ENCODE peak calls at places on chromosomes 4 and X, in eight cellular contexts. C, A, O, L, J, P, H and F are unnamed samples. For H3K4me1 and H3K27me3, the result is how much of the 10 kb centered on the place peaks cover.

GRCh38 chr4:13538427-13538973 is 5.8 kb downstream of the NKX3-2 start:
- DNase-seq in C (no peak), A (no peak), O (no peak), L (no peak), J (no peak), P (no peak), H (no peak), F (no peak)

GRCh38 chr4:105150511-105150910 is 3.8 kb downstream of the TET2 start:
- DNase-seq in C (no peak), A (no peak), O (no peak), L (no peak), J (no peak), P (no peak), H (no peak), F (no peak)

GRCh38 chrX:119688856-119689455 is 4.0 kb downstream of the SEPTIN6 start:
- DNase-seq in C (no peak), A (no peak), O (no peak), L (no peak), J (no peak), P (no peak), H (no peak), F (no peak)

GRCh38 chr4:144899393-144899792 is 198.6 kb downstream of the ANAPC10 start:
- DNase-seq in C (no peak), A (no peak), O (no peak), L (no peak), J (no peak), P (no peak), H (no peak), F (no peak)

GRCh38 chrX:7192871-7193270 is 44.9 kb upstream of the PUDP start:
- DNase-seq in C (no peak), A (no peak), O (no peak), L (no peak), J (no peak), P (no peak), H (no peak), F (no peak)

GRCh38 chrX:149982310-149982709 is 44.0 kb upstream of the EOLA2 start:
- DNase-seq in C (no peak), A (no peak), O (no peak), L (peak), J (no peak), P (no peak), H (no peak), F (no peak)

GRCh38 chr4:128379860-128380259 is 92.2 kb upstream of the PGRMC2 start:
- DNase-seq in C (peak), A (peak), O (no peak), L (peak), J (peak), P (no peak), H (peak), F (peak)

GRCh38 chr4:41913509-41913908 is 21.7 kb upstream of the TMEM33 start:
- DNase-seq in C (no peak), A (no peak), O (no peak), L (no peak), J (no peak), P (no peak), H (no peak), F (no peak)

GRCh38 chr4:95528388-95528787 is 20.4 kb downstream of the UNC5C start:
- DNase-seq in C (no peak), A (no peak), O (no peak), L (peak), J (no peak), P (no peak), H (no peak), F (no peak)

GRCh38 chr4:35166437-35166836 is 1077.9 kb downstream of the ARAP2 start:
- DNase-seq in C (no peak), A (no peak), O (no peak), L (no peak), J (no peak), P (no peak), H (no peak), F (no peak)

GRCh38 chr4:140149851-140150635 is 3.9 kb downstream of the MAML3 start:
- DNase-seq in C (peak), A (peak), O (peak), L (peak), J (peak), P (no peak), H (peak), F (peak)

GRCh38 chrX:40266490-40267333 is 169.0 kb upstream of the BCOR start:
- DNase-seq in C (peak), A (peak), O (peak), L (peak), J (peak), P (peak), H (peak), F (peak)

GRCh38 chrX:68832101-68832416 is 3.2 kb downstream of the EFNB1 start:
- DNase-seq in C (peak), A (peak), O (no peak), L (peak), J (peak), P (no peak), H (no peak), F (peak)

GRCh38 chr4:105894570-105895323 is 524 bp upstream of the NPNT start:
- DNase-seq in C (peak), A (peak), O (no peak), L (no peak), J (peak), P (no peak), H (peak), F (no peak)

GRCh38 chr4:6541789-6542188 is 33.2 kb upstream of the MAN2B2 start:
- DNase-seq in C (no peak), A (no peak), O (no peak), L (no peak), J (no peak), P (no peak), H (no peak), F (no peak)

GRCh38 chrX:38513087-38513742 is 48.1 kb upstream of the TSPAN7 start:
- DNase-seq in C (no peak), A (peak), O (no peak), L (no peak), J (no peak), P (no peak), H (no peak), F (no peak)

GRCh38 chr4:112189754-112190153 is 41.8 kb upstream of the AP1AR start:
- DNase-seq in C (no peak), A (no peak), O (no peak), L (no peak), J (no peak), P (no peak), H (no peak), F (no peak)

DNA sequence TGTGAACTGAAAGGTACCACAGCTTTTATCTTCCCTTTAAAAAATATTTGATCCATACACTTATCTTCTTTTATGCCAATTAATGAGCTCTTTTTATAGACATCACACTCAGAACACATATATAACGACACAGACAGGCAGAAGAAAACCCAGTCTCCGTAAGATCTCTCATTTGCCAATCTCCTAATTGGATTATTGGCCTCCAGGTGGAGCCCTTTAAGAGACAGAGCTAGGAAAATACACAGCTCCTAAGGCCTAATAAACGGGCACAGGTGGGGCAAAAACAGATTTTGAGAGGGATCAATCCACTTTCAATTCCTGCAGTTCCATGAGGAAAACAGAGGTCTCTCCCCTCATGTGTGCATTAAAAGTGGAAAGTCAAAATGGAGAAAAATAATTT is 1495.4 kb downstream of the RPA4 start:
- DNase-seq in C (no peak), A (no peak), O (no peak), L (no peak), J (peak), P (no peak), H (no peak), F (no peak)
- H3K4me1 ChIP-seq in C (under half), A (under half), O (under half), L (under half), J (under half), P (under half), H (under half), F (under half)

GRCh38 chr4:3471886-3472285 is 8.8 kb downstream of the DOK7 start:
- DNase-seq in C (no peak), A (no peak), O (no peak), L (no peak), J (no peak), P (no peak), H (no peak), F (no peak)

GRCh38 chr4:3471098-3471760 is 8.1 kb downstream of the DOK7 start:
- DNase-seq in C (no peak), A (no peak), O (no peak), L (no peak), J (no peak), P (no peak), H (no peak), F (no peak)

GRCh38 chr4:3473251-3473942 is 10.3 kb downstream of the DOK7 start:
- DNase-seq in C (no peak), A (no peak), O (no peak), L (no peak), J (no peak), P (no peak), H (peak), F (peak)

GRCh38 chr4:3473943-3474335 is 10.8 kb downstream of the DOK7 start:
- DNase-seq in C (no peak), A (no peak), O (no peak), L (no peak), J (no peak), P (no peak), H (no peak), F (no peak)

DNA sequence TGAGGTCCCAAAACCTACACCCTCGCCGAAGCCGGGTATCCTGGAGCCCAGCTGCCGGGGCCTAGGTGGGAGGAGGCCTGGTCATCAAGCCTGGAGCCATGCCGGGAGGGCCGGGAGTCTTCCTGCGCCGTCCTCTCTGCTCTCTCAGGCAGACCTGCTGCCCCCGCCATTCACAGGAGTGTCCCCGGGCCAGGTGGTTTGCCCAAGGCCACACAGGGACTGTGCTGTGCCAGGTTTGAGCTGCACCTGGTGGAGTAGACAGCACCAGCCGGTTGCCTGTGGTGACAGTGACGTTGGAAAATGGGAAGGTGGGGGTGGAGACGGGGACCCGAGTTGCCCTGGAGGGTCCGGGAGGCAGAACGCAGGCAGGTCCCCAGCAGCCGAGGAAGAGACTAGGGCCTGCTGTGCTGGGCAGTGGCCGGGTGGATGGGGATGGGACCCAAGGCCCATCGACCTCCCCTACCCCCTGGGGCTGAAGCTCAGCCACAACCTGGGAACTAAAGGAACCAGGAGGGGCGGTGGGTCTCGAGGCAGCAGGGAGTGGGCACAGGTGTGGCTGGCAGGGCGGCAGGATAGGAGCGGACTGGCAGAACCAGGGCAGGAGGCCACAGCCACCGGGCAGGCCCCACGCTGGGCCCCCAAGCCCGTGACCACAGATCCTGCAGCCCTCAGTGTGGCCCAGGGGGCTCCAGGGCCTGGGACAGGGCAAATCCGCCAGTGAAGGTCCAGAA is 9.5 kb downstream of the DOK7 start:
- DNase-seq in C (no peak), A (no peak), O (no peak), L (no peak), J (no peak), P (no peak), H (peak), F (no peak)
- H3K27me3 ChIP-seq in C (under half), A (under half), O (half or more), L (under half), J (under half), P (under half), H (under half), F (under half)

GRCh38 chr4:146508229-146508939 is 13.4 kb downstream of the SLC10A7 start:
- DNase-seq in C (no peak), A (no peak), O (no peak), L (no peak), J (no peak), P (no peak), H (no peak), F (no peak)

GRCh38 chr4:146510942-146511341 is 10.8 kb downstream of the SLC10A7 start:
- DNase-seq in C (no peak), A (no peak), O (no peak), L (no peak), J (no peak), P (no peak), H (no peak), F (no peak)

GRCh38 chr4:146511381-146511780 is 10.4 kb downstream of the SLC10A7 start:
- DNase-seq in C (no peak), A (no peak), O (no peak), L (no peak), J (no peak), P (no peak), H (no peak), F (no peak)

GRCh38 chr4:146507607-146508006 is 14.1 kb downstream of the SLC10A7 start:
- DNase-seq in C (no peak), A (no peak), O (no peak), L (no peak), J (no peak), P (no peak), H (no peak), F (no peak)

GRCh38 chr4:146506272-146506671 is 15.5 kb downstream of the SLC10A7 start:
- DNase-seq in C (no peak), A (no peak), O (no peak), L (no peak), J (no peak), P (no peak), H (no peak), F (no peak)
- TF ChIP-seq CTCF in C (no peak), A (no peak), O (no peak), L (no peak), J (no peak), P (no peak), H (no peak), F (no peak)

GRCh38 chr4:142329304-142329703 is 516.8 kb downstream of the INPP4B start:
- DNase-seq in C (no peak), A (no peak), O (no peak), L (no peak), J (no peak), P (no peak), H (no peak), F (no peak)

GRCh38 chr4:142336251-142336934 is 509.7 kb downstream of the INPP4B start:
- DNase-seq in C (no peak), A (no peak), O (no peak), L (no peak), J (peak), P (no peak), H (no peak), F (no peak)

GRCh38 chr4:142331132-142331531 is 515.0 kb downstream of the INPP4B start:
- DNase-seq in C (no peak), A (no peak), O (no peak), L (no peak), J (no peak), P (no peak), H (no peak), F (peak)

GRCh38 chr4:142331646-142332045 is 514.5 kb downstream of the INPP4B start:
- DNase-seq in C (no peak), A (no peak), O (no peak), L (no peak), J (no peak), P (no peak), H (no peak), F (no peak)

DNA sequence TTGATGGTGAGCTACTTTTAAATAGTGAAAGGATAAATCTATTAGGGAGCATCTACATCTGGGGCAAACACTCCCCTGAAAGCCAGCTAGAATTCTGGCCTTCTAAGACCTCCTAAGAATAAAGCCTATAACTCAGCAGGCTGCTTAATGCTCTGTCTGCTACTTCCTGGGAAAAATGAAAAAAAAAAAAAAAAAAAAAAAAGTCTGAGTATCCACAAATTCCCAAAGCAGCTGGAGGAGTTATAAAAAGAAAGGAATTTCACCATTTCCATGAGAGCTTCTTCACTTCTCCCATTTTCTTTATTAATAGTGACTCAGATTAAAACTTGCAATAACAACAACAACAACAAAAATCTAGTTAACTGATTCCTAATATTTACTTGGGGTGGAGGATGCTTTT is 511.2 kb downstream of the INPP4B start:
- DNase-seq in C (no peak), A (no peak), O (no peak), L (no peak), J (no peak), P (no peak), H (no peak), F (no peak)
- H3K4me1 ChIP-seq in C (under half), A (under half), O (under half), L (under half), J (under half), P (under half), H (under half), F (under half)

GRCh38 chr4:146654976-146655761 is 16.5 kb downstream of the POU4F2 start:
- DNase-seq in C (no peak), A (peak), O (no peak), L (peak), J (peak), P (no peak), H (no peak), F (no peak)
- H3K27me3 ChIP-seq in C (under half), A (half or more), O (half or more), L (half or more), J (half or more), P (half or more), H (under half), F (half or more)

GRCh38 chr4:175560628-175561027 is 251.4 kb downstream of the GPM6A start:
- DNase-seq in C (no peak), A (peak), O (no peak), L (no peak), J (no peak), P (no peak), H (no peak), F (no peak)
- TF ChIP-seq CTCF in C (no peak), A (peak), O (no peak), L (no peak), J (peak), P (peak), H (no peak), F (no peak)

GRCh38 chr4:113801882-113802281 is 40.3 kb upstream of the CAMK2D start:
- DNase-seq in C (no peak), A (no peak), O (no peak), L (no peak), J (no peak), P (no peak), H (no peak), F (no peak)
- H3K4me1 ChIP-seq in C (under half), A (under half), O (under half), L (under half), J (under half), P (under half), H (under half), F (under half)

GRCh38 chr4:126512998-126513397 is 1119.8 kb upstream of the INTU start:
- DNase-seq in C (no peak), A (no peak), O (no peak), L (no peak), J (no peak), P (no peak), H (no peak), F (no peak)

GRCh38 chr4:126513596-126513995 is 1119.2 kb upstream of the INTU start:
- DNase-seq in C (no peak), A (no peak), O (no peak), L (peak), J (no peak), P (no peak), H (no peak), F (no peak)
- H3K27me3 ChIP-seq in C (under half), A (under half), O (under half), L (under half), J (under half), P (under half), H (under half), F (under half)

GRCh38 chr4:186189656-186190055 is 1.7 kb upstream of the CYP4V2 start:
- DNase-seq in C (no peak), A (peak), O (no peak), L (no peak), J (no peak), P (no peak), H (no peak), F (no peak)
- TF ChIP-seq CTCF in C (no peak), A (no peak), O (no peak), L (no peak), J (no peak), P (no peak), H (no peak), F (no peak)

DNA sequence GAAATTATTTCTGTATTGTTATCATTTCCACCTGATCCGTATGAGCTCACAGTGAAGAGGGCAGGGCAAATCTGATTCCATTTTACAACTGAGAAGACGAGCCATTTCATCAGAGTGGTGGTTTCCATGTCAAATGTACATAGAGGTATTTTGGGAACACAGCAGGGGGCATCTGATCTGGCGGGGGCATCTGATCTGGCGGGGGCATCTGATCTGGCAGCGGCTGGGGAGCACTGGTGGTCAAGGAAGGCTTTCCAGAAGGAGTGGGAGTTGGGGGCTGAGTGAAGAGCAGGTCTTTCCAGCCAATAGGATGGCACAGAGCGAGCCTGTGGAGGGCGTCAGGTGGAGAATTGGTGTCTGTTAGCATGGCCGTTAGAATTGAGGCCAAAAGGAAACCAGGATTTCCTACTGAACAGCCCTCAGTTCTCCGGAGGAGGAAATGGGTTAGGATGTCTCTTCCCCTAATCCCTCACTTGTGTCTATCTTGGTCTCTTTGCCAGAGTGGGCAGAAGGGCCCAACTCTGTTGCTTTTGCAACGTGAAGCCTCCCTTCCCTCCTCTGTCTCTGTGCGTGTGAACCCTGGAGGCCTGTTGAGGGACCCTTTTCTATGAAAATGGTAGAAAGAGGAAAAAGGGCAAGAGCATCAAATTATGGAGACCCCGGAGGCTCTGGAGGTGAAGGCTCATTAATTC is 41.3 kb downstream of the RHOH start:
- DNase-seq in C (peak), A (no peak), O (no peak), L (no peak), J (no peak), P (no peak), H (no peak), F (no peak)
- H3K4me1 ChIP-seq in C (under half), A (under half), O (under half), L (under half), J (under half), P (under half), H (under half), F (under half)